ENCODE peak calls at places on chromosomes 1 and 21, in ten cellular contexts. U, D, E, O, P, Z, S, T, J and C are unnamed samples.
A peak's percentile ranks its signal among the peaks of the same experiment; 100 is the strongest.

GRCh38 chr1:149845416-149845815 is 54.0 kb upstream of the BOLA1 start:
- DNase-seq in T (no peak), S (no peak), Z (no peak), J (no peak), P (no peak), D (no peak), U (peak; percentile 54), E (no peak), O (no peak), C (no peak)

GRCh38 chr1:12087797-12088314 is 24.8 kb downstream of the TNFRSF8 start:
- DNase-seq in E (no peak), D (no peak), Z (no peak), P (no peak), U (no peak), J (no peak), S (no peak), O (no peak), T (no peak), C (no peak)

GRCh38 chr1:199978408-199978940 is 49.0 kb upstream of the NR5A2 start:
- DNase-seq in U (no peak), J (no peak), O (peak; percentile 18), P (no peak), S (peak; percentile 2), D (no peak), T (no peak), Z (no peak), E (no peak), C (no peak)

GRCh38 chr1:176338897-176339296 is 124.1 kb upstream of the PAPPA2 start:
- DNase-seq in S (no peak), P (no peak), Z (no peak), E (no peak), J (no peak), O (no peak), T (no peak), D (peak; percentile 17), U (no peak), C (no peak)

GRCh38 chr1:29811727-29812396 is 575.5 kb downstream of the PTPRU start:
- DNase-seq in O (no peak), J (no peak), D (no peak), P (no peak), T (no peak), E (no peak), S (no peak), U (no peak), Z (no peak), C (no peak)

GRCh38 chr1:59443355-59443754 is 146.5 kb downstream of the FGGY start:
- DNase-seq in T (no peak), E (no peak), Z (no peak), D (no peak), J (no peak), P (no peak), O (no peak), U (no peak), S (peak; percentile 42), C (no peak)

GRCh38 chr1:103250441-103250861 is 142.1 kb upstream of the COL11A1 start:
- DNase-seq in U (peak; percentile 59), J (no peak), T (no peak), P (no peak), D (no peak), E (no peak), O (no peak), S (peak; percentile 41), Z (no peak), C (no peak)

GRCh38 chr1:119859647-119860046 is 36.7 kb downstream of the ADAM30 start:
- DNase-seq in Z (peak; percentile 41), J (no peak), D (no peak), P (no peak), T (no peak), S (peak; percentile 89), U (no peak), E (no peak), O (no peak), C (no peak)

GRCh38 chr1:1540015-1540816 is at the start of gene TMEM240:
- DNase-seq in O (peak; percentile 86), E (peak; percentile 85), T (peak; percentile 84), P (peak; percentile 63), J (peak; percentile 70), U (peak; percentile 39), S (peak; percentile 69), Z (peak; percentile 32), D (peak; percentile 85), C (peak; percentile 89)

GRCh38 chr1:9359898-9360297 is 67.2 kb downstream of the SPSB1 start:
- DNase-seq in Z (no peak), J (no peak), T (no peak), P (no peak), D (no peak), S (no peak), U (no peak), O (no peak), E (no peak), C (no peak)

GRCh38 chr1:80472145-80472544 is 1328.6 kb upstream of the ADGRL2 start:
- DNase-seq in J (no peak), E (no peak), P (no peak), U (no peak), S (no peak), D (no peak), T (no peak), O (no peak), Z (no peak), C (no peak)

GRCh38 chr1:232844791-232845190 is 39.6 kb downstream of the MAP10 start:
- DNase-seq in T (no peak), D (no peak), O (no peak), U (no peak), J (no peak), P (no peak), E (no peak), Z (no peak), S (peak; percentile 76), C (no peak)

GRCh38 chr21:26572668-26573381 is at the start of gene CYYR1:
- DNase-seq in D (no peak), T (peak; percentile 21), S (no peak), Z (no peak), E (no peak), O (peak; percentile 29), U (peak; percentile 13), P (no peak), J (no peak), C (no peak)

GRCh38 chr1:10941891-10942541 is 70.4 kb upstream of the TARDBP start:
- DNase-seq in D (peak; percentile 64), P (peak; percentile 49), O (peak; percentile 35), J (no peak), S (no peak), Z (no peak), T (peak; percentile 71), U (no peak), E (peak; percentile 25), C (peak; percentile 62)

GRCh38 chr1:34415140-34415539 is 238.4 kb downstream of the C1orf94 start:
- DNase-seq in P (no peak), S (no peak), U (no peak), E (no peak), J (no peak), Z (no peak), T (no peak), D (no peak), O (no peak), C (no peak)

GRCh38 chr1:62355095-62355494 is 35.9 kb upstream of the KANK4 start:
- DNase-seq in T (no peak), D (no peak), U (no peak), P (no peak), S (no peak), J (no peak), Z (no peak), O (no peak), E (no peak), C (no peak)

GRCh38 chr1:192506741-192507155 is 68.8 kb upstream of the RGS1 start:
- DNase-seq in S (peak; percentile 43), O (no peak), J (no peak), Z (no peak), P (no peak), D (no peak), U (no peak), T (no peak), E (no peak), C (no peak)

GRCh38 chr1:178693368-178693767 is 31.7 kb upstream of the RALGPS2 start:
- DNase-seq in O (no peak), T (no peak), E (no peak), Z (no peak), S (peak; percentile 22), P (no peak), U (peak; percentile 27), J (no peak), D (no peak), C (no peak)
- TF ChIP-seq CTCF in O (no peak), T (no peak), E (no peak), Z (peak; percentile 38), S (peak; percentile 39), P (no peak), U (peak; percentile 50), J (no peak), D (no peak), C (no peak)

DNA sequence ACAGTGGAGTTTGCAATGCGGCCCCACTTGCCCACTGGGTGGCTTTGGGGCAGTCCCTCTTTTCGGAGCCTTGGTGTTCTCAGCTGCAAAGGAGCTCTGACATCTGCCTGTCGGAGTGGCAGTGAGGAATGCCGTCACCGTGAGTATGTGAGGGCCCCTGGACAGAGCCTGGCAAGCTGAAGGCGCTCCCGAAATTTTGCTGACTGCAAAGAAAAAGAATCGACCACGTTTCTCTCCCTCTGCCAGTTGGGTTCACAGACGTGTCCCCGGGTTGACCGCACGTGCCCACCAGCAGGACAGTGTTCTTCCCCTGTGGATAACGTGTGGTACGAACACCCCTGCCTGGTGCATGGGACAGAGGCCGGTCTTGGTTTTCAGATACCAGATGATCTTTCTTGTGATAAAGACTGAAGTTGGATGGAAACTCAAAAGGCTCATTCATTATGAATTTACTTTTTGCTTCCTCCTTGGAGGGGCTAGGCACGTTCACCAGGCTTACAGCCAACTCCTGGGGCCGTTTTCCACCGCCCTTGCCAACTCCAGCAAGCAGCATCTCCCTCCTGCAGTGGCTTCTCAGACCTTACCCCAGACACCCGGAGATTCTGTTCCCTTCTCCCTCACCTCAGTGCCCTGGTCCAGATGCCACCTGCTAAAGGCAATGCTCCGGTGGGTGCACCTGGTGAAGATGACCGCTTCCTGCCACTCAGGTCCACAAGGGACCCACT is 29.7 kb downstream of the ECE1 start:
- DNase-seq in O (no peak), E (no peak), Z (no peak), S (no peak), T (no peak), D (no peak), J (no peak), P (no peak), U (no peak), C (no peak)
- H3K27ac ChIP-seq in O (peak overlapping the region; percentile 99), E (no peak overlapping the region), Z (peak overlapping the region; percentile 97), S (no peak overlapping the region), T (peak overlapping the region; percentile 86), D (peak overlapping the region; percentile 88), J (peak overlapping the region; percentile 87), P (no peak overlapping the region), U (no peak overlapping the region), C (no peak overlapping the region)

DNA sequence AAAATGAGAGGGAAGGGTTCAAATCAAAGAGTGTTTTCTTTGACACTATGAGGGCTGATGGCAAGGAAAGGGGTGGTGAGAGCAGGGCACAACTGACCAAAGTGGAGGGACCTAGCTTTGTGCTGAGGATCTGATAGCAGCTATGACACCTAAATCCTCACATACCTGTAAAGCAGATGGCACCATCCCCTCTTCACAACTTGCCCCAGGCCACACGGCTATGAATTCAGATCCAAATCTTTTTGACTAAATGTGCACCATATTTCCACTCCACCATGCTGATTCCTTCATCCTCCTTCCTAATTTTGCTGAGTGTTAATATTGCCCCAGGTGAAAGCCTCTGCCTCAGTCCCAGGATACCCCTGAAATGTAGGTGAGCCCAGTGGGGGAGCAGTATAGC is 385.7 kb downstream of the PLPP3 start:
- DNase-seq in U (no peak), J (no peak), D (no peak), E (no peak), S (no peak), Z (no peak), O (no peak), P (no peak), T (no peak), C (no peak)
- H3K9me3 ChIP-seq in U (no peaks in the 10 kb centered on the region), J (no peaks in the 10 kb centered on the region), D (no peaks in the 10 kb centered on the region), E (no peaks in the 10 kb centered on the region), S (no peaks in the 10 kb centered on the region), Z (no peaks in the 10 kb centered on the region), O (no peaks in the 10 kb centered on the region), P (no peaks in the 10 kb centered on the region), T (no peaks in the 10 kb centered on the region), C (no peaks in the 10 kb centered on the region)

GRCh38 chr1:240912821-240913220 is 300.9 kb upstream of the GREM2 start:
- DNase-seq in O (no peak), J (no peak), D (no peak), Z (no peak), P (no peak), T (no peak), S (no peak), E (no peak), U (no peak), C (no peak)
- TF ChIP-seq CTCF in O (no peak), J (no peak), D (no peak), Z (no peak), P (no peak), T (no peak), S (no peak), E (no peak), U (no peak), C (no peak)